ENCODE peak calls at places on chromosomes 3 and 15, in seven cellular contexts. L is HCT116, Y is kidney, P is tibial artery, N is foreskin fibroblast, H is GM10248, R is RWPE1. Q is an unnamed sample.
A peak's percentile ranks its signal among the peaks of the same experiment; 100 is the strongest.

GRCh38 chr3:110938629-110939028 is 133.0 kb upstream of the NECTIN3 start:
- DNase-seq in L (no peak), Y (no peak), P (no peak), N (no peak), H (no peak), R (no peak), Q (no peak)

GRCh38 chr3:4908769-4909156 is 70.5 kb upstream of the BHLHE40 start:
- DNase-seq in L (no peak), Y (no peak), P (no peak), N (no peak), H (no peak), R (no peak), Q (no peak)

GRCh38 chr3:193883551-193883950 is 252.4 kb upstream of the HES1 start:
- DNase-seq in L (no peak), Y (no peak), P (no peak), N (no peak), H (no peak), R (no peak), Q (no peak)

GRCh38 chr3:57961828-57962447 is 46.3 kb upstream of the FLNB start:
- DNase-seq in L (peak; percentile 56), Y (no peak), P (no peak), N (peak; percentile 28), H (no peak), R (no peak), Q (no peak)

GRCh38 chr15:73190189-73190601 is 137.9 kb downstream of the NEO1 start:
- DNase-seq in L (no peak), Y (no peak), P (no peak), N (no peak), H (no peak), R (no peak), Q (no peak)

GRCh38 chr15:86650084-86650483 is 570.4 kb downstream of the AGBL1 start:
- DNase-seq in L (no peak), Y (no peak), P (no peak), N (no peak), H (no peak), R (peak; percentile 41), Q (no peak)

GRCh38 chr15:33007295-33007855 is 187.1 kb downstream of the FMN1 start:
- DNase-seq in L (peak; percentile 35), Y (no peak), P (no peak), N (no peak), H (no peak), R (peak; percentile 26), Q (no peak)

GRCh38 chr3:99962703-99963102 is 145.0 kb downstream of the CMSS1 start:
- DNase-seq in L (no peak), Y (no peak), P (no peak), N (peak; percentile 66), H (no peak), R (no peak), Q (no peak)

GRCh38 chr15:100236981-100237720 is 104.6 kb downstream of the ADAMTS17 start:
- DNase-seq in L (no peak), Y (no peak), P (no peak), N (no peak), H (no peak), R (no peak), Q (no peak)

GRCh38 chr15:98804057-98804380 is 155.7 kb downstream of the IGF1R start:
- DNase-seq in L (no peak), Y (no peak), P (no peak), N (no peak), H (no peak), R (no peak), Q (no peak)
- TF ChIP-seq CTCF in L (no peak), Y (no peak), P (no peak), N (peak; percentile 12), H (no peak), R (no peak), Q (peak; percentile 70)

GRCh38 chr3:170496026-170496867 is 77.6 kb downstream of the CLDN11 start:
- DNase-seq in L (no peak), Y (no peak), P (no peak), N (no peak), H (no peak), R (no peak), Q (no peak)
- TF ChIP-seq CTCF in L (peak; percentile 42), Y (no peak), P (no peak), N (no peak), H (no peak), R (no peak), Q (no peak)

GRCh38 chr3:13879102-13879945 is 547 bp downstream of the WNT7A start:
- DNase-seq in L (no peak), Y (peak; percentile 79), P (no peak), N (no peak), H (no peak), R (peak; percentile 34), Q (peak; percentile 92)

GRCh38 chr3:13878711-13879101 is 1.2 kb downstream of the WNT7A start:
- DNase-seq in L (no peak), Y (no peak), P (no peak), N (no peak), H (no peak), R (no peak), Q (peak; percentile 81)

GRCh38 chr3:13880811-13881156 is 913 bp upstream of the WNT7A start:
- DNase-seq in L (no peak), Y (peak; percentile 82), P (no peak), N (no peak), H (no peak), R (no peak), Q (peak; percentile 72)

GRCh38 chr3:13881536-13882410 is 1.9 kb upstream of the WNT7A start:
- DNase-seq in L (no peak), Y (no peak), P (peak; percentile 6), N (no peak), H (no peak), R (no peak), Q (peak; percentile 30)

GRCh38 chr3:13879946-13880810 is at the start of gene WNT7A:
- DNase-seq in L (no peak), Y (peak; percentile 75), P (peak; percentile 16), N (no peak), H (peak; percentile 41), R (peak; percentile 60), Q (peak; percentile 77)
- TF ChIP-seq CTCF in L (peak; percentile 79), Y (peak; percentile 43), P (peak; percentile 16), N (peak; percentile 36), H (peak; percentile 22), R (peak; percentile 97), Q (peak; percentile 84)

GRCh38 chr15:75508741-75509532 is 57.4 kb upstream of the SIN3A start:
- DNase-seq in L (peak; percentile 32), Y (no peak), P (no peak), N (peak; percentile 33), H (peak; percentile 25), R (peak; percentile 19), Q (no peak)
- TF ChIP-seq CTCF in L (peak; percentile 65), Y (peak; percentile 56), P (peak; percentile 48), N (peak; percentile 69), H (peak; percentile 43), R (peak; percentile 65), Q (peak; percentile 81)